ENCODE peak calls at places on chromosome 4, in eight cellular contexts. G is NCI-H187, S is Kasumi-1, I is nephron progenitor cell, J is IMR-90, X is left cardiac atrium, T is osteocyte, H is adipocyte. U is an unnamed sample.

GRCh38 chr4:119559044-119559647 is 69.5 kb downstream of the PDE5A start:
- DNase-seq in G (no peak), S (peak), I (no peak), J (peak), X (no peak), T (no peak), H (peak), U (peak)

GRCh38 chr4:78704981-78705757 is 71.0 kb upstream of the BMP2K start:
- DNase-seq in G (no peak), S (no peak), I (no peak), J (peak), X (no peak), T (no peak), H (peak), U (no peak)

GRCh38 chr4:169286562-169287301 is 16.0 kb upstream of the SH3RF1 start:
- DNase-seq in G (no peak), S (no peak), I (no peak), J (peak), X (no peak), T (no peak), H (no peak), U (no peak)

GRCh38 chr4:37686373-37687174 is at the start of gene RELL1:
- DNase-seq in G (peak), S (peak), I (peak), J (peak), X (peak), T (peak), H (peak), U (peak)

GRCh38 chr4:123349401-123350190 is 47.0 kb upstream of the SPRY1 start:
- DNase-seq in G (no peak), S (no peak), I (no peak), J (no peak), X (no peak), T (no peak), H (no peak), U (peak)

GRCh38 chr4:2873329-2873728 is 29.7 kb downstream of the ADD1 start:
- DNase-seq in G (no peak), S (no peak), I (no peak), J (no peak), X (no peak), T (no peak), H (no peak), U (no peak)

GRCh38 chr4:77449162-77449561 is 156.5 kb upstream of the CXCL13 start:
- DNase-seq in G (no peak), S (no peak), I (no peak), J (no peak), X (no peak), T (no peak), H (no peak), U (no peak)

GRCh38 chr4:89558147-89558546 is 250.5 kb upstream of the GPRIN3 start:
- DNase-seq in G (no peak), S (peak), I (no peak), J (no peak), X (no peak), T (no peak), H (no peak), U (peak)

GRCh38 chr4:155543126-155543765 is 123.4 kb upstream of the GUCY1A1 start:
- DNase-seq in G (no peak), S (no peak), I (no peak), J (peak), X (no peak), T (no peak), H (peak), U (no peak)

GRCh38 chr4:74189331-74190043 is 31.6 kb downstream of the MTHFD2L start:
- DNase-seq in G (no peak), S (peak), I (peak), J (peak), X (no peak), T (no peak), H (peak), U (peak)

GRCh38 chr4:64584981-64585557 is 175.8 kb upstream of the TECRL start:
- DNase-seq in G (no peak), S (peak), I (peak), J (peak), X (peak), T (no peak), H (peak), U (peak)

GRCh38 chr4:4762909-4763814 is 96.3 kb upstream of the MSX1 start:
- DNase-seq in G (no peak), S (no peak), I (no peak), J (peak), X (no peak), T (no peak), H (peak), U (peak)

GRCh38 chr4:151031831-151032605 is 16.9 kb upstream of the LRBA start:
- DNase-seq in G (no peak), S (no peak), I (no peak), J (peak), X (no peak), T (no peak), H (peak), U (no peak)

GRCh38 chr4:19803406-19803805 is 448.3 kb upstream of the SLIT2 start:
- DNase-seq in G (no peak), S (no peak), I (no peak), J (peak), X (no peak), T (no peak), H (no peak), U (no peak)

GRCh38 chr4:4869380-4869723 is 9.9 kb downstream of the MSX1 start:
- DNase-seq in G (no peak), S (no peak), I (no peak), J (no peak), X (no peak), T (no peak), H (no peak), U (no peak)

GRCh38 chr4:88737304-88738015 is 39.8 kb upstream of the NAP1L5 start:
- DNase-seq in G (peak), S (no peak), I (peak), J (peak), X (no peak), T (no peak), H (no peak), U (peak)

GRCh38 chr4:45931151-45931550 is 192.7 kb downstream of the GABRG1 start:
- DNase-seq in G (no peak), S (no peak), I (no peak), J (no peak), X (no peak), T (no peak), H (no peak), U (no peak)

GRCh38 chr4:150289198-150289597 is 211.0 kb downstream of the DCLK2 start:
- DNase-seq in G (no peak), S (no peak), I (no peak), J (no peak), X (no peak), T (no peak), H (no peak), U (no peak)

GRCh38 chr4:26780524-26780923 is 80.1 kb upstream of the STIM2 start:
- DNase-seq in G (no peak), S (peak), I (no peak), J (peak), X (no peak), T (no peak), H (peak), U (no peak)

GRCh38 chr4:124499266-124499665 is 213.3 kb downstream of the ANKRD50 start:
- DNase-seq in G (no peak), S (no peak), I (no peak), J (no peak), X (no peak), T (no peak), H (no peak), U (peak)

GRCh38 chr4:137524642-137525384 is 7.5 kb downstream of the PCDH18 start:
- DNase-seq in G (no peak), S (no peak), I (no peak), J (peak), X (no peak), T (no peak), H (peak), U (no peak)

GRCh38 chr4:188016754-188017153 is 21.2 kb downstream of the ZFP42 start:
- DNase-seq in G (no peak), S (no peak), I (no peak), J (no peak), X (no peak), T (no peak), H (no peak), U (peak)

GRCh38 chr4:119113033-119113655 is 22.5 kb upstream of the MYOZ2 start:
- DNase-seq in G (no peak), S (peak), I (no peak), J (peak), X (no peak), T (no peak), H (peak), U (no peak)

GRCh38 chr4:158801066-158801465 is 32.2 kb downstream of the FNIP2 start:
- DNase-seq in G (no peak), S (no peak), I (no peak), J (no peak), X (no peak), T (no peak), H (no peak), U (peak)

GRCh38 chr4:179415016-179415841 is 1973.0 kb upstream of the AGA start:
- DNase-seq in G (no peak), S (no peak), I (peak), J (peak), X (no peak), T (no peak), H (peak), U (peak)